ENCODE peak calls at places on chromosomes 13 and 19, in four cellular contexts. T, V, S and Q are unnamed samples.

GRCh38 chr13:109095126-109095525 is 465.7 kb downstream of the MYO16 start:
- DNase-seq in T (no peak), V (no peak), S (no peak), Q (no peak)

GRCh38 chr13:41428155-41428554 is 29.2 kb upstream of the RGCC start:
- DNase-seq in T (no peak), V (no peak), S (no peak), Q (peak; percentile 65)

GRCh38 chr13:25885418-25885817 is 166.4 kb downstream of the SHISA2 start:
- DNase-seq in T (no peak), V (no peak), S (no peak), Q (peak; percentile 38)

GRCh38 chr13:99123101-99124045 is 77.3 kb upstream of the UBAC2 start:
- DNase-seq in T (no peak), V (no peak), S (no peak), Q (no peak)

GRCh38 chr19:5423567-5424125 is 31.6 kb upstream of the ZNRF4 start:
- DNase-seq in T (no peak), V (no peak), S (no peak), Q (no peak)

GRCh38 chr13:101903890-101904289 is 451.4 kb downstream of the ITGBL1 start:
- DNase-seq in T (no peak), V (no peak), S (no peak), Q (no peak)

GRCh38 chr13:85666356-85666755 is 132.9 kb downstream of the SLITRK6 start:
- DNase-seq in T (no peak), V (no peak), S (no peak), Q (no peak)

GRCh38 chr13:99722931-99723330 is 221.7 kb downstream of the TM9SF2 start:
- DNase-seq in T (peak; percentile 37), V (no peak), S (no peak), Q (no peak)

GRCh38 chr13:98446234-98446621 is 130.7 kb downstream of the STK24 start:
- DNase-seq in T (no peak), V (no peak), S (no peak), Q (no peak)

GRCh38 chr19:49687566-49688316 is 1.7 kb upstream of the ADM5 start:
- DNase-seq in T (no peak), V (no peak), S (no peak), Q (no peak)

GRCh38 chr19:6891761-6892385 is 4.5 kb downstream of the ADGRE1 start:
- DNase-seq in T (no peak), V (no peak), S (no peak), Q (no peak)

GRCh38 chr19:21197589-21198295 is 55.9 kb downstream of the ZNF431 start:
- DNase-seq in T (no peak), V (no peak), S (no peak), Q (no peak)

GRCh38 chr13:69556540-69557196 is 551.0 kb upstream of the ATXN8OS start:
- DNase-seq in T (no peak), V (no peak), S (no peak), Q (no peak)

GRCh38 chr13:90800082-90800746 is 547.3 kb upstream of the MIR17HG start:
- DNase-seq in T (no peak), V (no peak), S (no peak), Q (peak; percentile 59)

GRCh38 chr13:64798422-64798821 is 2431.7 kb downstream of the PCDH9 start:
- DNase-seq in T (no peak), V (no peak), S (no peak), Q (no peak)

GRCh38 chr13:73835138-73835721 is 299.0 kb downstream of the KLF12 start:
- DNase-seq in T (peak; percentile 30), V (peak; percentile 20), S (peak; percentile 39), Q (peak; percentile 33)

GRCh38 chr13:100734194-100734720 is 59.7 kb upstream of the TMTC4 start:
- DNase-seq in T (no peak), V (no peak), S (peak; percentile 97), Q (no peak)

GRCh38 chr19:33429891-33430673 is 56.6 kb downstream of the CEBPG start:
- DNase-seq in T (no peak), V (no peak), S (no peak), Q (no peak)

GRCh38 chr19:35249146-35249847 is 495 bp downstream of the LSR start:
- DNase-seq in T (no peak), V (peak; percentile 64), S (no peak), Q (no peak)

GRCh38 chr13:64371045-64371444 is 2859.1 kb downstream of the PCDH9 start:
- DNase-seq in T (no peak), V (no peak), S (no peak), Q (no peak)

GRCh38 chr13:35256459-35257148 is 219.9 kb downstream of the MAB21L1 start:
- DNase-seq in T (no peak), V (no peak), S (no peak), Q (no peak)

GRCh38 chr13:74871671-74872070 is 610.3 kb downstream of the TBC1D4 start:
- DNase-seq in T (no peak), V (no peak), S (no peak), Q (no peak)

GRCh38 chr13:23470706-23471610 is 37.5 kb upstream of the SACS start:
- DNase-seq in T (no peak), V (no peak), S (peak; percentile 39), Q (no peak)

GRCh38 chr13:43782686-43783085 is 4.1 kb downstream of the ENOX1 start:
- DNase-seq in T (no peak), V (no peak), S (no peak), Q (no peak)

GRCh38 chr13:58594978-58595600 is 963.5 kb downstream of the PCDH17 start:
- DNase-seq in T (no peak), V (no peak), S (no peak), Q (no peak)

GRCh38 chr13:31073859-31074718 is 87.6 kb downstream of the HSPH1 start:
- DNase-seq in T (peak; percentile 89), V (no peak), S (no peak), Q (no peak)

GRCh38 chr13:37636701-37637100 is 38.1 kb upstream of the POSTN start:
- DNase-seq in T (no peak), V (no peak), S (no peak), Q (no peak)

GRCh38 chr13:52642131-52642530 is at the start of gene HNRNPA1L2:
- DNase-seq in T (no peak), V (no peak), S (no peak), Q (no peak)

GRCh38 chr19:1108291-1109031 is 4.7 kb downstream of the GPX4 start:
- DNase-seq in T (no peak), V (no peak), S (no peak), Q (no peak)

GRCh38 chr13:45464141-45464686 is 525 bp upstream of the COG3 start:
- DNase-seq in T (no peak), V (no peak), S (no peak), Q (no peak)

GRCh38 chr19:3357731-3358391 is 8.5 kb upstream of the NFIC start:
- DNase-seq in T (no peak), V (peak; percentile 61), S (no peak), Q (no peak)

GRCh38 chr19:12665281-12665573 is 1.3 kb downstream of the MAN2B1 start:
- DNase-seq in T (peak; percentile 61), V (no peak), S (no peak), Q (no peak)

GRCh38 chr13:19959141-19959830 is 759 bp downstream of the ZMYM2 start:
- DNase-seq in T (no peak), V (peak; percentile 31), S (peak; percentile 27), Q (peak; percentile 62)
- TF ChIP-seq REST in T (no peak), V (no peak), S (no peak), Q (no peak)

GRCh38 chr19:14350866-14351265 is 30.4 kb upstream of the ADGRE5 start:
- DNase-seq in T (no peak), V (no peak), S (no peak), Q (no peak)
- H3K9ac ChIP-seq in T (no peak overlapping the region), V (no peak overlapping the region), S (no peak overlapping the region), Q (no peak overlapping the region)

DNA sequence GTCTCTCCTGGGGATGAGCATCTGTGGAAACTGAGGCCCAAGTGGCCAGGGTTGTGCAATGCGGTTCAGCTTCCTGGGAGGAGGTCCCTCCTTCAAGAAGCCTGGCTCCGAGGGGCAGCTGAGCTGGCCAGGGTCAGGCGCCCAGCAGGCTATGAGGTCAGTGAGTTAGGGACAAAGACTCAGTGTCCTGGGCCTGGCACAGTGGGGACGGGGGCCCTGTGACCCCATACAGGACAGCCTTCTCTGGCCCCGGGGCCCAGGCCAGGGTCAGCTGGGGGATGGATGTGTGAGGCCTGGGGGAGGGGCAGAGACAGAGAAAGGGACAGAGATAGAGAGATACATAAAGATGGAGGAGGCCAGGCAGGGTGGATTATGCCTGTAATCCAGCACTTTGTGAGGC is 3.0 kb upstream of the IL12RB1 start:
- DNase-seq in T (no peak), V (no peak), S (no peak), Q (no peak)
- TF ChIP-seq MXI1 in T (no peak), V (no peak), S (no peak), Q (no peak)

DNA sequence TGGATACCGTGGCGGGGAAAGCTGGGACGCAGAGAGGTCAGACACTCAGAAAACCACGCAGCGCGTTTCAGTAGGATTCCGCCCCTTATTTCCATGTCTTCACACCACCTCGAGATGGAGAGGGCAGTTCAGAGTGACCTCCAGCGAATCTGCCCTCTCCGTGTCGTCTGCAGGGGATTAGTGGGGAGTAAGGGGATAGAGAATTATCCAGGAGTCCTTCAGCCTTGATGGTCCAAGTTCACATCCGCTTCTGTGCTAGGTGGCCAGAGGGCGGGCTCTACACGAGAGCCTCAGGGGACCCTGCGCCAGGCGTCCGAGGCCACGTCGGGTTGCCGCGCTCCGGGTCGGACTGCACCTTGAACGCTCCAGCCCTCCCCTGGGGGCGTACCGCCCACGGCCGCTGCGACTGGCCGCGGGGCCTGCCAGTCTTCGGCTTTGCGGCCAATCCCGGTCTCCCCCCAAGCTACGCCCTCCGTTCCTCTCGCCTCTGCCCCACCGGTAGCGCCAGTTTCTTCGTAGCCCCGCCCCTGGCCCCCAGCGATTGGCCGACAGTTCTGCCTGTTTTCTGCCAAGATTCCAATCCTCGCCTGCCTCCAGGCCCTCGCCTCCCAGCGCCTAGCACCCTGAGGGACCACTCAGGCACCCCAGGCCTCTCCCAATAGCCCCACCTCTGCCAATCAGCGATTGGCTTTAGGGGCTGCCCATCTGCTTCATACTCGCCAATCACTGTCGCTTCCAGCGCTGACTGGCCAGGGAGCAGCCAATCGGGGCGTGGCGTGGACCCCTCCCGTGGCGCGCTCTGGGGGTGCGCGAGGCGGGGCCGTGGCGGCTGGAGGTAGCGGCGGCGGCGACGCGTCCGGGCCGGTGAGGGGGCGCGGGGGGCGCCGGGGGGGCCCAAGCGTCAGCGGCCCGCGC is at the start of gene SLC25A42:
- DNase-seq in T (peak; percentile 99), V (peak; percentile 97), S (peak; percentile 98), Q (peak; percentile 99)
- TF ChIP-seq REST in T (no peak), V (no peak), S (no peak), Q (no peak)

GRCh38 chr13:29436721-29437250 is 158.7 kb downstream of the SLC7A1 start:
- DNase-seq in T (no peak), V (no peak), S (no peak), Q (no peak)

GRCh38 chr13:29438772-29439171 is 156.7 kb downstream of the SLC7A1 start:
- DNase-seq in T (no peak), V (no peak), S (no peak), Q (no peak)

GRCh38 chr13:29434217-29434940 is 161.1 kb downstream of the SLC7A1 start:
- DNase-seq in T (peak; percentile 23), V (no peak), S (no peak), Q (peak; percentile 21)

GRCh38 chr13:29436291-29436690 is 159.2 kb downstream of the SLC7A1 start:
- DNase-seq in T (no peak), V (no peak), S (no peak), Q (no peak)

GRCh38 chr13:29435125-29435911 is 160.2 kb downstream of the SLC7A1 start:
- DNase-seq in T (no peak), V (no peak), S (no peak), Q (peak; percentile 20)
- H3K9ac ChIP-seq in T (no peak overlapping the region), V (no peak overlapping the region), S (no peak overlapping the region), Q (peak overlapping the region; percentile 45)